ENCODE peak calls at places on chromosome 3, in eight cellular contexts. H is dermis blood vessel endothelial cell; P is frontal cortex; N is T-helper 17 cell; O is stimulated activated CD8-positive, alpha-beta memory T cell treated with anti-CD3 and anti-CD28 coated beads, Interleukin-12 subunit alpha, Interleukin-12 subunit beta, amount 100 ng/mL, for 4 hours; X is aorta; Z is EL; E is NB4. V is an unnamed sample.

GRCh38 chr3:64157150-64158035 is 67.9 kb downstream of the PRICKLE2 start:
- DNase-seq in P (no peak), O (no peak), E (no peak), H (no peak), N (no peak), Z (no peak), X (no peak), V (no peak)

GRCh38 chr3:171186383-171186782 is 159.9 kb upstream of the SLC2A2 start:
- DNase-seq in P (no peak), Z (no peak), O (no peak), N (no peak), H (no peak), X (no peak), E (no peak), V (no peak)

GRCh38 chr3:23435318-23435717 is 232.2 kb downstream of the UBE2E2 start:
- DNase-seq in E (peak), H (no peak), Z (no peak), O (no peak), P (no peak), X (no peak), N (no peak), V (no peak)

GRCh38 chr3:46429671-46430070 is 22.6 kb downstream of the CCRL2 start:
- DNase-seq in N (no peak), P (no peak), H (no peak), O (no peak), Z (no peak), E (no peak), X (no peak), V (no peak)

GRCh38 chr3:79361748-79362378 is 405.9 kb downstream of the ROBO1 start:
- DNase-seq in N (no peak), P (no peak), O (no peak), E (peak), X (no peak), Z (peak), H (peak), V (no peak)

GRCh38 chr3:52446631-52447511 is 2.0 kb upstream of the SEMA3G start:
- DNase-seq in Z (peak), X (no peak), H (peak), N (peak), O (peak), P (peak), E (peak), V (no peak)

GRCh38 chr3:111906667-111907066 is 47.6 kb downstream of the PHLDB2 start:
- DNase-seq in X (no peak), P (no peak), N (no peak), O (no peak), E (no peak), Z (peak), H (peak), V (no peak)

GRCh38 chr3:129502641-129503386 is 25.6 kb upstream of the RHO start:
- DNase-seq in Z (no peak), P (no peak), E (no peak), O (no peak), H (no peak), X (no peak), N (no peak), V (no peak)

GRCh38 chr3:82308755-82309154 is 547.3 kb upstream of the GBE1 start:
- DNase-seq in X (no peak), H (no peak), O (no peak), E (no peak), N (no peak), P (no peak), Z (no peak), V (no peak)

GRCh38 chr3:26049956-26050355 is 260.1 kb downstream of the OXSM start:
- DNase-seq in H (no peak), Z (no peak), O (no peak), X (no peak), N (no peak), P (no peak), E (no peak), V (no peak)

GRCh38 chr3:176431986-176432385 is 765.3 kb downstream of the TBL1XR1 start:
- DNase-seq in N (no peak), X (no peak), E (no peak), H (no peak), Z (peak), P (no peak), O (no peak), V (no peak)

GRCh38 chr3:173045770-173046382 is 95.2 kb downstream of the SPATA16 start:
- DNase-seq in P (no peak), E (no peak), X (no peak), N (no peak), O (no peak), H (peak), Z (no peak), V (no peak)

GRCh38 chr3:13683772-13684171 is 134.8 kb downstream of the FBLN2 start:
- DNase-seq in P (no peak), H (no peak), X (no peak), E (no peak), O (no peak), Z (no peak), N (no peak), V (no peak)

GRCh38 chr3:55947406-55947805 is 460.3 kb upstream of the WNT5A start:
- DNase-seq in Z (no peak), X (no peak), P (no peak), H (no peak), E (no peak), N (no peak), O (no peak), V (no peak)

GRCh38 chr3:158617982-158618875 is 26.1 kb upstream of the GFM1 start:
- DNase-seq in E (no peak), H (no peak), X (no peak), Z (no peak), O (no peak), P (no peak), N (no peak), V (no peak)

GRCh38 chr3:55059027-55059629 is 131.3 kb upstream of the LRTM1 start:
- DNase-seq in O (no peak), X (no peak), Z (peak), P (no peak), E (no peak), N (no peak), H (no peak), V (no peak)

GRCh38 chr3:9820944-9821343 is 10.9 kb downstream of the TTLL3 start:
- DNase-seq in X (no peak), E (peak), O (no peak), Z (no peak), H (peak), N (no peak), P (no peak), V (no peak)

GRCh38 chr3:52030725-52031330 is 25.5 kb downstream of the DUSP7 start:
- DNase-seq in H (no peak), X (no peak), E (no peak), P (no peak), N (no peak), Z (no peak), O (no peak), V (no peak)

GRCh38 chr3:4981688-4982494 is 2.7 kb downstream of the BHLHE40 start:
- DNase-seq in P (no peak), H (peak), O (no peak), Z (peak), N (no peak), E (peak), X (no peak), V (no peak)

GRCh38 chr3:124552224-124552623 is 178.0 kb upstream of the UMPS start:
- DNase-seq in X (no peak), Z (no peak), N (no peak), O (no peak), H (peak), P (no peak), E (no peak), V (no peak)

GRCh38 chr3:195580733-195581443 is 2.9 kb downstream of the APOD start:
- DNase-seq in E (no peak), P (peak), H (no peak), X (no peak), N (no peak), O (no peak), Z (no peak), V (no peak)

GRCh38 chr3:52388348-52388821 is 56.5 kb downstream of the SEMA3G start:
- DNase-seq in Z (no peak), E (no peak), O (no peak), N (no peak), X (no peak), H (no peak), P (no peak), V (no peak)

GRCh38 chr3:162710332-162711112 is 1213.9 kb downstream of the OTOL1 start:
- DNase-seq in E (no peak), P (no peak), O (no peak), Z (no peak), X (no peak), H (no peak), N (no peak), V (no peak)

GRCh38 chr3:38036906-38037305 is 2.1 kb upstream of the DLEC1 start:
- DNase-seq in P (no peak), H (no peak), E (no peak), X (no peak), Z (no peak), O (no peak), N (no peak), V (no peak)

GRCh38 chr3:129769616-129770015 is 123.9 kb downstream of the TMCC1 start:
- DNase-seq in Z (no peak), P (no peak), O (no peak), E (no peak), H (no peak), X (no peak), N (no peak), V (no peak)

GRCh38 chr3:127197300-127198150 is 4.6 kb downstream of the PRR23E start:
- DNase-seq in X (no peak), E (no peak), Z (no peak), N (no peak), O (no peak), H (no peak), P (no peak), V (no peak)

GRCh38 chr3:185403002-185403401 is 40.1 kb downstream of the MAP3K13 start:
- DNase-seq in P (no peak), X (no peak), N (no peak), E (no peak), Z (no peak), H (no peak), O (no peak), V (no peak)